ENCODE peak calls at places on chromosomes 5 and 9, in four cellular contexts. One of them, this sample, is unnamed.
A peak's percentile ranks its signal among the peaks of the same experiment; 100 is the strongest.

GRCh38 chr5:87453801-87454200 is 41.1 kb upstream of the CCNH start:
- DNase-seq in activated naive CD8-positive, alpha-beta T cell treated with anti-CD3 and anti-CD28 coated beads, Interleukin-2, amount 50 U/mL, for 24 hours: no peak
- DNase-seq in AG09319: no peak
- DNase-seq in LoVo: no peak
- DNase-seq in this sample: no peak

GRCh38 chr9:68458918-68459317 is 81.8 kb downstream of the TMEM252 start:
- DNase-seq in activated naive CD8-positive, alpha-beta T cell treated with anti-CD3 and anti-CD28 coated beads, Interleukin-2, amount 50 U/mL, for 24 hours: no peak
- DNase-seq in AG09319: no peak
- DNase-seq in LoVo: no peak
- DNase-seq in this sample: no peak

GRCh38 chr5:142680605-142681259 is 5.2 kb downstream of the FGF1 start:
- DNase-seq in activated naive CD8-positive, alpha-beta T cell treated with anti-CD3 and anti-CD28 coated beads, Interleukin-2, amount 50 U/mL, for 24 hours: no peak
- DNase-seq in AG09319: no peak
- DNase-seq in LoVo: peak; percentile 94
- DNase-seq in this sample: peak; percentile 78

GRCh38 chr5:109703827-109704226 is 14.1 kb downstream of the MAN2A1 start:
- DNase-seq in activated naive CD8-positive, alpha-beta T cell treated with anti-CD3 and anti-CD28 coated beads, Interleukin-2, amount 50 U/mL, for 24 hours: no peak
- DNase-seq in AG09319: no peak
- DNase-seq in LoVo: no peak
- DNase-seq in this sample: no peak

GRCh38 chr5:122311888-122312669 is at the start of gene SNCAIP:
- DNase-seq in activated naive CD8-positive, alpha-beta T cell treated with anti-CD3 and anti-CD28 coated beads, Interleukin-2, amount 50 U/mL, for 24 hours: peak; percentile 4
- DNase-seq in AG09319: no peak
- DNase-seq in LoVo: peak; percentile 51
- DNase-seq in this sample: no peak

GRCh38 chr5:175711031-175711430 is 53.2 kb downstream of the HRH2 start:
- DNase-seq in activated naive CD8-positive, alpha-beta T cell treated with anti-CD3 and anti-CD28 coated beads, Interleukin-2, amount 50 U/mL, for 24 hours: no peak
- DNase-seq in AG09319: no peak
- DNase-seq in LoVo: no peak
- DNase-seq in this sample: no peak

GRCh38 chr5:136249678-136250266 is 56.8 kb upstream of the SMIM32 start:
- DNase-seq in activated naive CD8-positive, alpha-beta T cell treated with anti-CD3 and anti-CD28 coated beads, Interleukin-2, amount 50 U/mL, for 24 hours: peak; percentile 4
- DNase-seq in AG09319: peak; percentile 36
- DNase-seq in LoVo: peak; percentile 78
- DNase-seq in this sample: no peak

GRCh38 chr9:81798606-81799005 is 109.3 kb upstream of the TLE1 start:
- DNase-seq in activated naive CD8-positive, alpha-beta T cell treated with anti-CD3 and anti-CD28 coated beads, Interleukin-2, amount 50 U/mL, for 24 hours: no peak
- DNase-seq in AG09319: no peak
- DNase-seq in LoVo: no peak
- DNase-seq in this sample: no peak

GRCh38 chr5:79077680-79078365 is 8.3 kb downstream of the BHMT2 start:
- DNase-seq in activated naive CD8-positive, alpha-beta T cell treated with anti-CD3 and anti-CD28 coated beads, Interleukin-2, amount 50 U/mL, for 24 hours: no peak
- DNase-seq in AG09319: no peak
- DNase-seq in LoVo: no peak
- DNase-seq in this sample: no peak

GRCh38 chr5:113271015-113271414 is 163.8 kb downstream of the TSSK1B start:
- DNase-seq in activated naive CD8-positive, alpha-beta T cell treated with anti-CD3 and anti-CD28 coated beads, Interleukin-2, amount 50 U/mL, for 24 hours: no peak
- DNase-seq in AG09319: no peak
- DNase-seq in LoVo: no peak
- DNase-seq in this sample: no peak

GRCh38 chr9:135611875-135612209 is 27.5 kb downstream of the GLT6D1 start:
- DNase-seq in activated naive CD8-positive, alpha-beta T cell treated with anti-CD3 and anti-CD28 coated beads, Interleukin-2, amount 50 U/mL, for 24 hours: no peak
- DNase-seq in AG09319: no peak
- DNase-seq in LoVo: no peak
- DNase-seq in this sample: no peak

GRCh38 chr5:125409101-125409495 is 662.7 kb upstream of the ZNF608 start:
- DNase-seq in activated naive CD8-positive, alpha-beta T cell treated with anti-CD3 and anti-CD28 coated beads, Interleukin-2, amount 50 U/mL, for 24 hours: no peak
- DNase-seq in AG09319: no peak
- DNase-seq in LoVo: peak; percentile 59
- DNase-seq in this sample: peak; percentile 67

GRCh38 chr9:15287309-15287708 is 19.7 kb downstream of the TTC39B start:
- DNase-seq in activated naive CD8-positive, alpha-beta T cell treated with anti-CD3 and anti-CD28 coated beads, Interleukin-2, amount 50 U/mL, for 24 hours: no peak
- DNase-seq in AG09319: no peak
- DNase-seq in LoVo: no peak
- DNase-seq in this sample: no peak

GRCh38 chr9:125744616-125745387 is 2.4 kb upstream of the PBX3 start:
- DNase-seq in activated naive CD8-positive, alpha-beta T cell treated with anti-CD3 and anti-CD28 coated beads, Interleukin-2, amount 50 U/mL, for 24 hours: no peak
- DNase-seq in AG09319: peak; percentile 51
- DNase-seq in LoVo: no peak
- DNase-seq in this sample: no peak

GRCh38 chr9:114718801-114719221 is 36.8 kb upstream of the TEX48 start:
- DNase-seq in activated naive CD8-positive, alpha-beta T cell treated with anti-CD3 and anti-CD28 coated beads, Interleukin-2, amount 50 U/mL, for 24 hours: peak; percentile 84
- DNase-seq in AG09319: no peak
- DNase-seq in LoVo: peak; percentile 87
- DNase-seq in this sample: peak; percentile 98

GRCh38 chr5:179696605-179697004 is 2.2 kb upstream of the CANX start:
- DNase-seq in activated naive CD8-positive, alpha-beta T cell treated with anti-CD3 and anti-CD28 coated beads, Interleukin-2, amount 50 U/mL, for 24 hours: no peak
- DNase-seq in AG09319: no peak
- DNase-seq in LoVo: no peak
- DNase-seq in this sample: no peak

GRCh38 chr9:114487607-114488300 is 17.5 kb downstream of the WHRN start:
- DNase-seq in activated naive CD8-positive, alpha-beta T cell treated with anti-CD3 and anti-CD28 coated beads, Interleukin-2, amount 50 U/mL, for 24 hours: peak; percentile 65
- DNase-seq in AG09319: peak; percentile 31
- DNase-seq in LoVo: peak; percentile 67
- DNase-seq in this sample: peak; percentile 66

GRCh38 chr5:153883829-153884228 is 154.9 kb downstream of the FAM114A2 start:
- DNase-seq in activated naive CD8-positive, alpha-beta T cell treated with anti-CD3 and anti-CD28 coated beads, Interleukin-2, amount 50 U/mL, for 24 hours: no peak
- DNase-seq in AG09319: no peak
- DNase-seq in LoVo: no peak
- DNase-seq in this sample: no peak

GRCh38 chr5:75734913-75735789 is 17.9 kb upstream of the POC5 start:
- DNase-seq in activated naive CD8-positive, alpha-beta T cell treated with anti-CD3 and anti-CD28 coated beads, Interleukin-2, amount 50 U/mL, for 24 hours: no peak
- DNase-seq in AG09319: no peak
- DNase-seq in LoVo: peak; percentile 52
- DNase-seq in this sample: peak; percentile 5

GRCh38 chr5:74974451-74975089 is 77.8 kb downstream of the GCNT4 start:
- DNase-seq in activated naive CD8-positive, alpha-beta T cell treated with anti-CD3 and anti-CD28 coated beads, Interleukin-2, amount 50 U/mL, for 24 hours: no peak
- DNase-seq in AG09319: no peak
- DNase-seq in LoVo: no peak
- DNase-seq in this sample: no peak

GRCh38 chr9:95819636-95820035 is 55.9 kb upstream of the ERCC6L2 start:
- DNase-seq in activated naive CD8-positive, alpha-beta T cell treated with anti-CD3 and anti-CD28 coated beads, Interleukin-2, amount 50 U/mL, for 24 hours: no peak
- DNase-seq in AG09319: no peak
- DNase-seq in LoVo: no peak
- DNase-seq in this sample: no peak